ENCODE peak calls at places on chromosomes 13 and 19, in seven cellular contexts. E is M059J, W is DMS79 treated with DMSO at 0.1 percent for 48 hours, N is Kasumi-1, Y is occipital lobe, X is neuronal stem cell, T is GM06990. S is an unnamed sample.

GRCh38 chr19:51904331-51905165 is at the start of gene ZNF649:
- DNase-seq in T (peak; percentile 86), X (peak; percentile 85), W (peak; percentile 30), N (peak; percentile 42), E (peak; percentile 83), Y (peak; percentile 69), S (peak; percentile 83)

GRCh38 chr19:46878613-46879375 is 18.0 kb downstream of the ARHGAP35 start:
- DNase-seq in E (peak; percentile 97), W (no peak), T (no peak), Y (no peak), N (no peak), X (no peak), S (no peak)

GRCh38 chr19:3275583-3276340 is 51.3 kb downstream of the CELF5 start:
- DNase-seq in T (peak; percentile 84), N (peak; percentile 76), X (peak; percentile 91), W (peak; percentile 22), Y (peak; percentile 78), E (peak; percentile 69), S (peak; percentile 87)

GRCh38 chr19:41366089-41366488 is 2.1 kb upstream of the B9D2 start:
- DNase-seq in T (no peak), W (no peak), N (no peak), X (no peak), Y (no peak), E (no peak), S (no peak)

GRCh38 chr13:27924529-27925141 is 4.8 kb downstream of the PDX1 start:
- DNase-seq in X (peak; percentile 23), T (no peak), W (no peak), E (no peak), N (no peak), Y (no peak), S (no peak)

GRCh38 chr19:29542327-29542726 is 16.5 kb downstream of the VSTM2B start:
- DNase-seq in E (no peak), X (no peak), T (no peak), Y (no peak), W (no peak), N (no peak), S (no peak)

GRCh38 chr13:113935081-113935511 is 38.8 kb downstream of the C13orf46 start:
- DNase-seq in N (no peak), T (no peak), W (no peak), Y (no peak), X (no peak), E (no peak), S (no peak)

GRCh38 chr19:10836478-10837325 is 690 bp upstream of the TMED1 start:
- DNase-seq in E (no peak), X (no peak), Y (peak; percentile 84), N (peak; percentile 86), W (peak; percentile 98), T (peak; percentile 88), S (peak; percentile 85)

GRCh38 chr19:34120846-34121639 is 51.3 kb upstream of the LSM14A start:
- DNase-seq in T (no peak), N (peak; percentile 78), X (no peak), Y (no peak), W (no peak), E (peak; percentile 47), S (no peak)

GRCh38 chr19:7562646-7563393 is 27.3 kb downstream of the PNPLA6 start:
- DNase-seq in N (peak; percentile 20), W (no peak), T (no peak), X (no peak), E (no peak), Y (no peak), S (no peak)

GRCh38 chr13:45456196-45456972 is 8.4 kb upstream of the COG3 start:
- DNase-seq in E (peak; percentile 35), T (no peak), N (no peak), W (no peak), X (no peak), Y (no peak), S (no peak)

GRCh38 chr19:49335784-49336481 is 727 bp downstream of the CD37 start:
- DNase-seq in W (no peak), N (no peak), T (no peak), Y (no peak), X (no peak), E (no peak), S (no peak)

GRCh38 chr13:35549481-35549880 is 73.0 kb upstream of the MAB21L1 start:
- DNase-seq in N (peak; percentile 7), X (no peak), W (no peak), E (peak; percentile 84), T (peak; percentile 5), Y (no peak), S (no peak)

GRCh38 chr19:1469936-1470863 is 8.8 kb downstream of the C19orf25 start:
- DNase-seq in E (no peak), Y (no peak), T (peak; percentile 51), N (no peak), W (no peak), X (peak; percentile 83), S (peak; percentile 68)

GRCh38 chr13:41019027-41019487 is at the start of gene ELF1:
- DNase-seq in X (no peak), N (peak; percentile 96), T (peak; percentile 80), W (peak; percentile 36), Y (no peak), E (peak; percentile 73), S (peak; percentile 15)

GRCh38 chr19:39913682-39914333 is 20.6 kb downstream of the FCGBP start:
- DNase-seq in X (no peak), T (no peak), E (no peak), W (no peak), N (no peak), Y (no peak), S (no peak)

GRCh38 chr13:97967948-97968347 is 14.5 kb downstream of the IPO5 start:
- DNase-seq in T (no peak), X (no peak), N (no peak), W (peak; percentile 64), Y (no peak), E (no peak), S (no peak)

GRCh38 chr13:90015565-90016507 is 1331.7 kb upstream of the MIR17HG start:
- DNase-seq in E (peak; percentile 14), T (no peak), Y (no peak), N (no peak), X (no peak), W (no peak), S (no peak)

GRCh38 chr19:36916991-36917390 is 859 bp downstream of the ZNF568 start:
- DNase-seq in X (peak; percentile 0), Y (no peak), W (no peak), T (peak; percentile 9), N (no peak), E (no peak), S (no peak)

GRCh38 chr19:5536337-5536894 is 31.3 kb downstream of the TINCR start:
- DNase-seq in T (no peak), N (no peak), X (peak; percentile 85), Y (peak; percentile 21), W (peak; percentile 35), E (peak; percentile 70), S (peak; percentile 65)

GRCh38 chr13:111216166-111216960 is 101.3 kb downstream of the ARHGEF7 start:
- DNase-seq in N (peak; percentile 5), Y (no peak), T (no peak), W (peak; percentile 82), E (peak; percentile 12), X (peak; percentile 46), S (peak; percentile 56)

GRCh38 chr13:44764334-44764733 is 188.2 kb upstream of the TSC22D1 start:
- DNase-seq in X (no peak), W (no peak), E (peak; percentile 66), Y (no peak), T (peak; percentile 8), N (no peak), S (no peak)

GRCh38 chr19:13430790-13431582 is 75.3 kb downstream of the CACNA1A start:
- DNase-seq in T (peak; percentile 22), W (no peak), N (peak; percentile 10), Y (no peak), X (peak; percentile 17), E (peak; percentile 59), S (peak; percentile 58)

GRCh38 chr19:46015080-46015960 is 7.5 kb downstream of the PGLYRP1 start:
- DNase-seq in Y (no peak), N (no peak), W (peak; percentile 61), T (peak; percentile 38), E (peak; percentile 64), X (peak; percentile 82), S (peak; percentile 61)

GRCh38 chr13:97327071-97327470 is 104.9 kb downstream of the MBNL2 start:
- DNase-seq in Y (no peak), E (no peak), T (no peak), X (no peak), N (no peak), W (no peak), S (no peak)

GRCh38 chr13:25662516-25662915 is 290.7 kb downstream of the ATP8A2 start:
- DNase-seq in Y (no peak), X (no peak), N (no peak), T (no peak), W (no peak), E (no peak), S (no peak)

GRCh38 chr13:89812856-89813255 is 1534.6 kb upstream of the MIR17HG start:
- DNase-seq in W (no peak), X (no peak), T (no peak), Y (no peak), E (no peak), N (no peak), S (no peak)

GRCh38 chr13:29472317-29472961 is 123.0 kb downstream of the SLC7A1 start:
- DNase-seq in E (peak; percentile 49), X (no peak), T (no peak), N (peak; percentile 26), W (no peak), Y (no peak), S (peak; percentile 62)

GRCh38 chr13:48817166-48817802 is 158.4 kb upstream of the FNDC3A start:
- DNase-seq in N (no peak), Y (no peak), W (peak; percentile 9), E (peak; percentile 24), T (no peak), X (no peak), S (no peak)

GRCh38 chr19:35590875-35591274 is 4.9 kb downstream of the PMIS2 start:
- DNase-seq in X (no peak), T (no peak), N (no peak), Y (no peak), E (no peak), W (no peak), S (no peak)

GRCh38 chr19:37370880-37371661 is at the start of gene ZNF527:
- DNase-seq in W (peak; percentile 94), E (peak; percentile 97), X (peak; percentile 92), Y (peak; percentile 98), N (peak; percentile 96), T (peak; percentile 98), S (peak; percentile 98)

GRCh38 chr13:99986751-99987150 is 5.2 kb downstream of the ZIC2 start:
- DNase-seq in E (no peak), T (no peak), Y (no peak), N (no peak), W (peak; percentile 90), X (no peak), S (no peak)

GRCh38 chr19:38263696-38264485 is 482 bp upstream of the SPINT2 start:
- DNase-seq in N (peak; percentile 88), Y (peak; percentile 70), E (peak; percentile 93), T (no peak), X (no peak), W (peak; percentile 99), S (peak; percentile 82)

GRCh38 chr19:1847684-1848398 is 442 bp downstream of the REXO1 start:
- DNase-seq in T (no peak), W (no peak), X (no peak), E (peak; percentile 57), N (no peak), Y (no peak), S (no peak)

GRCh38 chr13:37910790-37911189 is 41.2 kb upstream of the TRPC4 start:
- DNase-seq in T (no peak), W (no peak), Y (no peak), E (peak; percentile 10), N (no peak), X (no peak), S (no peak)

GRCh38 chr19:2274937-2275535 is 6.9 kb downstream of the PEAK3 start:
- DNase-seq in X (no peak), N (peak; percentile 78), W (peak; percentile 17), Y (peak; percentile 49), T (no peak), E (peak; percentile 82), S (peak; percentile 81)